ENCODE peak calls at places on chromosomes 3 and 15, in ten cellular contexts. S, A, G, D, W, N, O, Q, H and B are unnamed samples.

GRCh38 chr15:40955930-40956542 is 2.8 kb downstream of the CHAC1 start:
- DNase-seq in G (no peak), W (peak; percentile 55), N (no peak), S (no peak), H (no peak), A (no peak), D (no peak), Q (no peak), O (no peak), B (no peak)

GRCh38 chr3:72176537-72177041 is 391.6 kb upstream of the PROK2 start:
- DNase-seq in H (peak; percentile 44), S (no peak), O (no peak), N (no peak), D (no peak), W (no peak), Q (no peak), A (no peak), G (no peak), B (no peak)

GRCh38 chr3:194843543-194843942 is 157.9 kb downstream of the FAM43A start:
- DNase-seq in A (no peak), N (no peak), O (no peak), W (no peak), G (no peak), Q (no peak), D (no peak), S (no peak), H (no peak), B (no peak)

GRCh38 chr3:58471025-58471887 is 20.6 kb upstream of the KCTD6 start:
- DNase-seq in N (peak; percentile 85), D (no peak), S (peak; percentile 45), W (no peak), O (peak; percentile 57), Q (no peak), H (peak; percentile 64), A (no peak), G (no peak), B (no peak)

GRCh38 chr3:120516142-120516541 is 65.3 kb upstream of the FSTL1 start:
- DNase-seq in S (no peak), D (no peak), O (no peak), G (no peak), A (no peak), H (no peak), N (no peak), W (no peak), Q (no peak), B (no peak)

GRCh38 chr3:36257117-36257516 is 123.2 kb upstream of the STAC start:
- DNase-seq in W (no peak), G (no peak), A (no peak), Q (no peak), S (peak; percentile 66), D (no peak), O (no peak), H (no peak), N (no peak), B (no peak)

GRCh38 chr3:35867782-35868181 is 228.5 kb downstream of the ARPP21 start:
- DNase-seq in O (no peak), N (no peak), H (no peak), S (no peak), W (no peak), D (no peak), G (no peak), A (no peak), Q (no peak), B (no peak)

GRCh38 chr3:25572919-25573385 is 91.8 kb downstream of the TOP2B start:
- DNase-seq in H (no peak), Q (no peak), O (no peak), D (no peak), G (no peak), A (no peak), S (no peak), W (no peak), N (no peak), B (no peak)

GRCh38 chr3:10471337-10471721 is 34.1 kb downstream of the ATP2B2 start:
- DNase-seq in G (peak; percentile 5), D (no peak), W (no peak), Q (peak; percentile 54), N (no peak), H (no peak), A (peak; percentile 3), S (no peak), O (no peak), B (no peak)

GRCh38 chr3:12782172-12782815 is 14.2 kb upstream of the CAND2 start:
- DNase-seq in S (no peak), D (no peak), N (peak; percentile 26), Q (no peak), A (no peak), G (no peak), W (peak; percentile 43), O (no peak), H (no peak), B (no peak)

GRCh38 chr3:149673393-149673792 is 15.6 kb upstream of the WWTR1 start:
- DNase-seq in W (no peak), D (no peak), H (no peak), G (no peak), S (no peak), O (no peak), N (no peak), A (no peak), Q (no peak), B (no peak)

GRCh38 chr3:130429069-130430023 is 83.9 kb downstream of the COL6A5 start:
- DNase-seq in W (no peak), D (no peak), A (no peak), G (no peak), H (no peak), Q (no peak), O (no peak), S (no peak), N (no peak), B (no peak)